ENCODE peak calls at places on chromosomes 13 and 19, in nine cellular contexts. F is body of pancreas, I is HCT116, E is heart left ventricle, A is A549, X is upper lobe of left lung, C is K562, B is GM12878, N is right lobe of liver. M is an unnamed sample.

GRCh38 chr19:48102870-48103751 is 7.5 kb downstream of the PLA2G4C start:
- ATAC-seq in F (no peak), I (peak), E (no peak), A (peak), X (no peak), C (peak), B (peak), N (no peak), M (no peak)

GRCh38 chr19:6914321-6914720 is 26.9 kb downstream of the ADGRE1 start:
- ATAC-seq in F (no peak), I (no peak), E (no peak), A (no peak), X (no peak), C (no peak), B (no peak), N (no peak), M (no peak)

GRCh38 chr13:49097374-49097773 is 121.7 kb downstream of the FNDC3A start:
- ATAC-seq in F (peak), I (no peak), E (no peak), A (no peak), X (peak), C (no peak), B (no peak), N (peak), M (no peak)

GRCh38 chr19:11164879-11165406 is 9.4 kb upstream of the SPC24 start:
- ATAC-seq in F (peak), I (no peak), E (peak), A (no peak), X (peak), C (no peak), B (no peak), N (peak), M (peak)

GRCh38 chr19:2479556-2480194 is 3.7 kb downstream of the GADD45B start:
- ATAC-seq in F (no peak), I (no peak), E (no peak), A (no peak), X (no peak), C (no peak), B (peak), N (no peak), M (no peak)

GRCh38 chr19:43776285-43776684 is 4.5 kb downstream of the KCNN4 start:
- ATAC-seq in F (no peak), I (no peak), E (no peak), A (no peak), X (no peak), C (peak), B (peak), N (no peak), M (no peak)

GRCh38 chr19:38727868-38728660 is 16.2 kb downstream of the CAPN12 start:
- ATAC-seq in F (no peak), I (no peak), E (no peak), A (no peak), X (no peak), C (peak), B (no peak), N (peak), M (no peak)

GRCh38 chr19:49214701-49215100 is 57.1 kb downstream of the TRPM4 start:
- ATAC-seq in F (no peak), I (no peak), E (no peak), A (no peak), X (no peak), C (no peak), B (peak), N (no peak), M (no peak)

GRCh38 chr13:94344126-94344863 is 135.2 kb downstream of the DCT start:
- ATAC-seq in F (no peak), I (no peak), E (no peak), A (no peak), X (no peak), C (no peak), B (no peak), N (peak), M (no peak)

GRCh38 chr13:44749906-44750305 is 173.8 kb upstream of the TSC22D1 start:
- ATAC-seq in F (no peak), I (no peak), E (no peak), A (no peak), X (no peak), C (no peak), B (no peak), N (no peak), M (no peak)

GRCh38 chr19:10604460-10604980 is 17.4 kb upstream of the AP1M2 start:
- ATAC-seq in F (no peak), I (no peak), E (peak), A (no peak), X (peak), C (peak), B (peak), N (peak), M (no peak)

GRCh38 chr13:77537302-77537919 is 1.9 kb downstream of the SCEL start:
- ATAC-seq in F (no peak), I (no peak), E (no peak), A (no peak), X (peak), C (no peak), B (no peak), N (no peak), M (no peak)

GRCh38 chr19:14333101-14333871 is 48.0 kb upstream of the ADGRE5 start:
- ATAC-seq in F (no peak), I (peak), E (peak), A (peak), X (no peak), C (peak), B (no peak), N (peak), M (peak)

GRCh38 chr19:5628919-5629481 is 6.1 kb downstream of the SAFB start:
- ATAC-seq in F (no peak), I (no peak), E (no peak), A (no peak), X (no peak), C (no peak), B (peak), N (no peak), M (no peak)

GRCh38 chr13:79194272-79194671 is 211.8 kb downstream of the RBM26 start:
- ATAC-seq in F (no peak), I (no peak), E (no peak), A (no peak), X (no peak), C (no peak), B (peak), N (peak), M (no peak)

GRCh38 chr13:44755872-44756271 is 179.7 kb upstream of the TSC22D1 start:
- ATAC-seq in F (no peak), I (peak), E (no peak), A (no peak), X (no peak), C (no peak), B (no peak), N (no peak), M (no peak)

GRCh38 chr19:45717131-45717982 is 13.3 kb downstream of the FBXO46 start:
- ATAC-seq in F (peak), I (peak), E (peak), A (peak), X (peak), C (peak), B (peak), N (peak), M (peak)
- TF ChIP-seq POLR2A in F (peak), I (no peak), E (no peak), A (peak), X (no peak), C (peak), B (peak), N (peak), M (peak)

GRCh38 chr19:51014242-51014641 is 5.3 kb downstream of the KLK10 start:
- ATAC-seq in F (no peak), I (no peak), E (no peak), A (no peak), X (no peak), C (no peak), B (no peak), N (no peak), M (no peak)

GRCh38 chr19:51015691-51016267 is 3.7 kb downstream of the KLK10 start:
- ATAC-seq in F (no peak), I (no peak), E (no peak), A (no peak), X (no peak), C (no peak), B (no peak), N (no peak), M (no peak)

GRCh38 chr19:51018745-51019543 is 565 bp downstream of the KLK10 start:
- ATAC-seq in F (no peak), I (peak), E (peak), A (peak), X (peak), C (no peak), B (no peak), N (peak), M (no peak)

GRCh38 chr19:51019544-51019925 is at the start of gene KLK10:
- ATAC-seq in F (no peak), I (peak), E (no peak), A (no peak), X (no peak), C (no peak), B (no peak), N (no peak), M (no peak)

GRCh38 chr19:51016798-51017683 is 2.5 kb downstream of the KLK10 start:
- ATAC-seq in F (peak), I (peak), E (peak), A (peak), X (peak), C (peak), B (no peak), N (peak), M (no peak)
- H3K4me3 ChIP-seq in F (no peak), I (peak), E (no peak), A (peak), X (peak), C (no peak), B (no peak), N (no peak), M (peak)

DNA sequence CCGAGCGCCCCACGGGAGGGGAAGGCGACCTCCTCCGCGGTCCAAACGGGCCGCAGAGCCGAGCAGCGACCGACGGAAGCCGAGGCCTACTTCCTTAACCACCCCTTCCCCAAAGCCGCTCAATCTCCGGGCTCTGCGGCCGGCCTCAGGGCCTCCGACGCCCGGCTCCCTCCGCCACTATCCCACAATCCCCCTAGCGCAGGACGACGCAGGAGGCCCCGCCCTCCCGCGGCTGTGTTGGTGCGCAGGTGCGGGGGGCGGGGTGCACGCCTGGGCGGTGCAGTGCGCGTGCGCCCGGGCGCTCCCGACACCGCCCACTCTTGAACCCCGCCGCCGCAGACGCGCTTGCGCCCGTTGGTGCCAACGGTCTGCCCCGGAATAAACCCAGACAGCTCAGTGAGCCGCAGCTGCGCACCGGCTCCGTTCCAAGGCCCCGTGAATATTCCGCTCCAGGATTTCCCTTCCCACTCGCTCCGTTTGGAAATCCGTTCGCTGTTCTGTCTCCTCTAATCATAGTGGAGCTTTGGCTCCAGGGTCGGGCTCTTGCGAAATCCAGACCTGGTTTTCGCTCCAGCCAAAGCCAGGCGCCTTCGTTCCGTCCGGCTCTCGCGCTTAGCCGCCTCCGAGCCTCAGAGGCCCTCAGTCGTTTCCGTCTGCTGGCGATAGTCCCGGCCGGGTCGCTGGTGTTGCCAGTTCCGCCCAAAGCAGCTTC is at the start of gene PPP6R1:
- ATAC-seq in F (peak), I (peak), E (peak), A (peak), X (peak), C (peak), B (peak), N (peak), M (peak)
- TF ChIP-seq POLR2A in F (peak), I (peak), E (no peak), A (peak), X (peak), C (peak), B (peak), N (peak), M (peak)

GRCh38 chr13:26558912-26559485 is 1.5 kb downstream of the WASF3 start:
- ATAC-seq in F (no peak), I (no peak), E (no peak), A (no peak), X (no peak), C (no peak), B (no peak), N (no peak), M (no peak)

GRCh38 chr13:26557393-26558073 is at the start of gene WASF3:
- ATAC-seq in F (peak), I (peak), E (peak), A (peak), X (peak), C (peak), B (peak), N (peak), M (peak)

GRCh38 chr13:26560456-26560855 is 3.0 kb downstream of the WASF3 start:
- ATAC-seq in F (no peak), I (no peak), E (no peak), A (no peak), X (no peak), C (no peak), B (no peak), N (no peak), M (no peak)

GRCh38 chr13:26557051-26557392 is 461 bp upstream of the WASF3 start:
- ATAC-seq in F (peak), I (peak), E (no peak), A (peak), X (peak), C (no peak), B (no peak), N (peak), M (peak)

GRCh38 chr13:26558074-26558805 is 757 bp downstream of the WASF3 start:
- ATAC-seq in F (peak), I (no peak), E (peak), A (no peak), X (no peak), C (no peak), B (no peak), N (peak), M (no peak)
- H3K4me3 ChIP-seq in F (peak), I (peak), E (peak), A (peak), X (peak), C (peak), B (no peak), N (peak), M (peak)

GRCh38 chr13:51451467-51452390 is 1.1 kb downstream of the INTS6 start:
- ATAC-seq in F (peak), I (peak), E (peak), A (peak), X (peak), C (peak), B (peak), N (peak), M (peak)
- TF ChIP-seq POLR2A in F (peak), I (no peak), E (no peak), A (peak), X (no peak), C (peak), B (peak), N (peak), M (peak)

M was measured in gastroesophageal sphincter.